ENCODE peak calls at places on chromosomes 16 and 17, in seven cellular contexts. One of them, this sample, is unnamed.

GRCh38 chr16:4801962-4802658 is at the start of gene ROGDI:
- DNase-seq in Calu3: peak
- DNase-seq in CD4-positive, alpha-beta T cell: peak
- DNase-seq in A549: peak
- DNase-seq in GM23338: peak
- DNase-seq in fibroblast of pulmonary artery: peak
- DNase-seq in coronary artery: no peak
- DNase-seq in this sample: no peak

GRCh38 chr16:77322757-77323156 is 112.1 kb downstream of the ADAMTS18 start:
- DNase-seq in fibroblast of pulmonary artery: no peak
- DNase-seq in A549: no peak
- DNase-seq in GM23338: no peak
- DNase-seq in Calu3: no peak
- DNase-seq in CD4-positive, alpha-beta T cell: no peak
- DNase-seq in coronary artery: no peak
- DNase-seq in this sample: no peak

GRCh38 chr17:66577041-66577440 is 257.9 kb upstream of the CACNG5 start:
- DNase-seq in coronary artery: no peak
- DNase-seq in Calu3: no peak
- DNase-seq in fibroblast of pulmonary artery: no peak
- DNase-seq in GM23338: no peak
- DNase-seq in CD4-positive, alpha-beta T cell: no peak
- DNase-seq in A549: no peak
- DNase-seq in this sample: no peak

GRCh38 chr16:85860413-85861094 is 38.4 kb upstream of the IRF8 start:
- DNase-seq in CD4-positive, alpha-beta T cell: no peak
- DNase-seq in coronary artery: no peak
- DNase-seq in fibroblast of pulmonary artery: no peak
- DNase-seq in Calu3: no peak
- DNase-seq in GM23338: no peak
- DNase-seq in A549: no peak
- DNase-seq in this sample: no peak

GRCh38 chr17:45438931-45439610 is 6.4 kb upstream of the ARHGAP27 start:
- DNase-seq in CD4-positive, alpha-beta T cell: no peak
- DNase-seq in GM23338: no peak
- DNase-seq in Calu3: peak
- DNase-seq in fibroblast of pulmonary artery: no peak
- DNase-seq in A549: no peak
- DNase-seq in coronary artery: no peak
- DNase-seq in this sample: no peak

GRCh38 chr17:61476476-61477203 is 24.4 kb downstream of the TBX4 start:
- DNase-seq in CD4-positive, alpha-beta T cell: no peak
- DNase-seq in GM23338: no peak
- DNase-seq in A549: no peak
- DNase-seq in fibroblast of pulmonary artery: no peak
- DNase-seq in coronary artery: no peak
- DNase-seq in Calu3: no peak
- DNase-seq in this sample: no peak

GRCh38 chr17:44219636-44220210 is at the start of gene UBTF:
- DNase-seq in coronary artery: no peak
- DNase-seq in fibroblast of pulmonary artery: peak
- DNase-seq in GM23338: peak
- DNase-seq in CD4-positive, alpha-beta T cell: peak
- DNase-seq in A549: no peak
- DNase-seq in Calu3: peak
- DNase-seq in this sample: peak

GRCh38 chr16:31265329-31266245 is 5.8 kb downstream of the ITGAM start:
- DNase-seq in fibroblast of pulmonary artery: peak
- DNase-seq in Calu3: peak
- DNase-seq in coronary artery: no peak
- DNase-seq in A549: peak
- DNase-seq in CD4-positive, alpha-beta T cell: peak
- DNase-seq in GM23338: peak
- DNase-seq in this sample: peak

GRCh38 chr16:71626018-71626857 is at the start of gene MARVELD3:
- DNase-seq in A549: peak
- DNase-seq in GM23338: peak
- DNase-seq in coronary artery: no peak
- DNase-seq in Calu3: peak
- DNase-seq in fibroblast of pulmonary artery: no peak
- DNase-seq in CD4-positive, alpha-beta T cell: peak
- DNase-seq in this sample: no peak

GRCh38 chr17:42608692-42609181 is 437 bp downstream of the RETREG3 start:
- DNase-seq in CD4-positive, alpha-beta T cell: peak
- DNase-seq in GM23338: peak
- DNase-seq in Calu3: no peak
- DNase-seq in fibroblast of pulmonary artery: no peak
- DNase-seq in A549: no peak
- DNase-seq in coronary artery: no peak
- DNase-seq in this sample: peak

GRCh38 chr16:2425825-2426430 is 3.3 kb upstream of the CCNF start:
- DNase-seq in fibroblast of pulmonary artery: no peak
- DNase-seq in GM23338: no peak
- DNase-seq in Calu3: no peak
- DNase-seq in coronary artery: no peak
- DNase-seq in CD4-positive, alpha-beta T cell: no peak
- DNase-seq in A549: no peak
- DNase-seq in this sample: no peak

DNA sequence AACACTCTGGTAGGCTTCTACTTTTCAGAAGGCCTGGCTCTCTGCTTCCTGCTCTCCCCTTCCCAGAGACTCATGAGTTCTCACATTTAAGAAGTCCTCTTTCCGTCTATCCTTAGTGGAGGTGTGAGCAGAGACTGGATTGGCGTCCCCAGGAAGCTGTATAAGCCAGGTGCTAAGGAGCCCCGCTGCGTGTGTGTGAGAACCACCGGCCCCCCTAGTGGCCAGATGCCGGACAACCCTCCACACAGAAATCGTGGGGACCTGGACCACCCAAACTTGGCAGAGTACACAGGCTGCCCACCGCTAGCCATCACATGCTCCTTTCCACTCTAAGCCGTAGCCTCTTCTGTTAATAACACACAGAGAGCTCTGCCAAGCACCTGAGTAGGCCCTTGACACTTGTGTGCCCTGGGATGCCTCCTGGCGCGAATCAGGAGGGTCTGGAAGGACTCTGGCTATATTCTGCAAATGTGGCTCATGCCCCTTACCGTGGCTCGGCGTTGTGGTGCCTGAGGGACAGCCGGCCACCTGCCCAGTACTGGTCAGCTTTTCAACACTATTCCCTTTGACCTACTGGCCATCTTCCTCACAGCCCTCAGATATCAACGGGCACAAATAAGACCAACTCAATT is 13.9 kb downstream of the CYB5D2 start:
- DNase-seq in GM23338: peak
- DNase-seq in coronary artery: no peak
- DNase-seq in fibroblast of pulmonary artery: no peak
- DNase-seq in CD4-positive, alpha-beta T cell: no peak
- DNase-seq in A549: no peak
- DNase-seq in Calu3: no peak
- DNase-seq in this sample: no peak
- TF ChIP-seq CTCF in GM23338: peak
- TF ChIP-seq CTCF in coronary artery: no peak
- TF ChIP-seq CTCF in fibroblast of pulmonary artery: no peak
- TF ChIP-seq CTCF in CD4-positive, alpha-beta T cell: no peak
- TF ChIP-seq CTCF in A549: peak
- TF ChIP-seq CTCF in Calu3: no peak
- TF ChIP-seq CTCF in this sample: no peak

GRCh38 chr16:81316176-81316496 is 1.4 kb downstream of the GAN start:
- DNase-seq in fibroblast of pulmonary artery: no peak
- DNase-seq in coronary artery: no peak
- DNase-seq in A549: no peak
- DNase-seq in CD4-positive, alpha-beta T cell: no peak
- DNase-seq in GM23338: no peak
- DNase-seq in Calu3: no peak
- DNase-seq in this sample: no peak

GRCh38 chr16:81319221-81319912 is 4.6 kb downstream of the GAN start:
- DNase-seq in fibroblast of pulmonary artery: peak
- DNase-seq in GM23338: no peak
- DNase-seq in CD4-positive, alpha-beta T cell: no peak
- DNase-seq in A549: no peak
- DNase-seq in coronary artery: no peak
- DNase-seq in Calu3: no peak
- DNase-seq in this sample: no peak

GRCh38 chr16:81321537-81321936 is 6.8 kb downstream of the GAN start:
- DNase-seq in fibroblast of pulmonary artery: no peak
- DNase-seq in coronary artery: no peak
- DNase-seq in GM23338: no peak
- DNase-seq in CD4-positive, alpha-beta T cell: no peak
- DNase-seq in Calu3: no peak
- DNase-seq in A549: no peak
- DNase-seq in this sample: no peak

GRCh38 chr16:81321039-81321438 is 6.3 kb downstream of the GAN start:
- DNase-seq in A549: no peak
- DNase-seq in CD4-positive, alpha-beta T cell: no peak
- DNase-seq in fibroblast of pulmonary artery: no peak
- DNase-seq in Calu3: no peak
- DNase-seq in coronary artery: no peak
- DNase-seq in GM23338: no peak
- DNase-seq in this sample: no peak

DNA sequence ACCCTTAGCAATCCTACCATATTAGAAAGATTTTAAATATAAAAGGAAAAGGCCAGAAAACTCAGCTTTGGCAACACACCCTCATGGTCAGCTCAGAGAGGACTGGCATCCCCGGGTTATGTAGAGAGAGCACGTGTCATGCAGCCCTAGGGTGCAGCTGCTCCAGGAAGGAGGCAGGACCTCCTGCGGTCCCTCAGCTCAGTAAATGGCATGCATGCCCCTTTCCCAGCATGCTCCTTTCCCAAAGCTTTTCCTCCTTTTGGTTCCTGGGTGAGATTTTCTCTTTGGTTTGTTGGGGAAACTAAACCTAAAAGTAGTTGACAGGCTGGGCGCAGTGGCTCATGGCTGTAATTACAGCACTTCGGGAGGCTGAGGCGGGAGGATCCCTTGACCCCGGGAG is 3.9 kb downstream of the GAN start:
- DNase-seq in fibroblast of pulmonary artery: no peak
- DNase-seq in GM23338: peak
- DNase-seq in Calu3: peak
- DNase-seq in coronary artery: no peak
- DNase-seq in A549: no peak
- DNase-seq in CD4-positive, alpha-beta T cell: no peak
- DNase-seq in this sample: no peak
- TF ChIP-seq CTCF in fibroblast of pulmonary artery: no peak
- TF ChIP-seq CTCF in GM23338: no peak
- TF ChIP-seq CTCF in Calu3: no peak
- TF ChIP-seq CTCF in coronary artery: no peak
- TF ChIP-seq CTCF in A549: no peak
- TF ChIP-seq CTCF in CD4-positive, alpha-beta T cell: no peak
- TF ChIP-seq CTCF in this sample: no peak

GRCh38 chr16:82639666-82640336 is 13.0 kb downstream of the CDH13 start:
- DNase-seq in A549: peak
- DNase-seq in CD4-positive, alpha-beta T cell: peak
- DNase-seq in coronary artery: no peak
- DNase-seq in GM23338: peak
- DNase-seq in Calu3: peak
- DNase-seq in fibroblast of pulmonary artery: peak
- DNase-seq in this sample: no peak

GRCh38 chr16:82639263-82639662 is 12.5 kb downstream of the CDH13 start:
- DNase-seq in A549: no peak
- DNase-seq in CD4-positive, alpha-beta T cell: no peak
- DNase-seq in Calu3: no peak
- DNase-seq in coronary artery: no peak
- DNase-seq in GM23338: no peak
- DNase-seq in fibroblast of pulmonary artery: no peak
- DNase-seq in this sample: no peak

GRCh38 chr16:82643936-82644630 is 17.3 kb downstream of the CDH13 start:
- DNase-seq in A549: no peak
- DNase-seq in fibroblast of pulmonary artery: no peak
- DNase-seq in CD4-positive, alpha-beta T cell: no peak
- DNase-seq in GM23338: peak
- DNase-seq in Calu3: no peak
- DNase-seq in coronary artery: no peak
- DNase-seq in this sample: no peak

GRCh38 chr16:82643136-82643535 is 16.4 kb downstream of the CDH13 start:
- DNase-seq in coronary artery: no peak
- DNase-seq in A549: no peak
- DNase-seq in fibroblast of pulmonary artery: no peak
- DNase-seq in Calu3: no peak
- DNase-seq in GM23338: no peak
- DNase-seq in CD4-positive, alpha-beta T cell: no peak
- DNase-seq in this sample: no peak

GRCh38 chr16:82641336-82641984 is 14.7 kb downstream of the CDH13 start:
- DNase-seq in CD4-positive, alpha-beta T cell: no peak
- DNase-seq in A549: no peak
- DNase-seq in fibroblast of pulmonary artery: peak
- DNase-seq in Calu3: no peak
- DNase-seq in GM23338: no peak
- DNase-seq in coronary artery: no peak
- DNase-seq in this sample: no peak
- TF ChIP-seq CTCF in CD4-positive, alpha-beta T cell: peak
- TF ChIP-seq CTCF in A549: no peak
- TF ChIP-seq CTCF in fibroblast of pulmonary artery: peak
- TF ChIP-seq CTCF in Calu3: no peak
- TF ChIP-seq CTCF in GM23338: no peak
- TF ChIP-seq CTCF in coronary artery: no peak
- TF ChIP-seq CTCF in this sample: no peak

GRCh38 chr16:3458852-3459361 is 15.4 kb downstream of the NAA60 start:
- DNase-seq in coronary artery: no peak
- DNase-seq in GM23338: no peak
- DNase-seq in A549: peak
- DNase-seq in CD4-positive, alpha-beta T cell: no peak
- DNase-seq in Calu3: peak
- DNase-seq in fibroblast of pulmonary artery: no peak
- DNase-seq in this sample: no peak

GRCh38 chr16:3457434-3458252 is 14.2 kb downstream of the NAA60 start:
- DNase-seq in Calu3: peak
- DNase-seq in CD4-positive, alpha-beta T cell: peak
- DNase-seq in coronary artery: peak
- DNase-seq in GM23338: peak
- DNase-seq in A549: peak
- DNase-seq in fibroblast of pulmonary artery: peak
- DNase-seq in this sample: peak

GRCh38 chr16:3459401-3460090 is 16.1 kb downstream of the NAA60 start:
- DNase-seq in CD4-positive, alpha-beta T cell: no peak
- DNase-seq in GM23338: peak
- DNase-seq in A549: no peak
- DNase-seq in Calu3: no peak
- DNase-seq in fibroblast of pulmonary artery: no peak
- DNase-seq in coronary artery: no peak
- DNase-seq in this sample: no peak

GRCh38 chr16:3460121-3460520 is 16.6 kb downstream of the NAA60 start:
- DNase-seq in A549: no peak
- DNase-seq in GM23338: no peak
- DNase-seq in fibroblast of pulmonary artery: no peak
- DNase-seq in coronary artery: no peak
- DNase-seq in Calu3: no peak
- DNase-seq in CD4-positive, alpha-beta T cell: no peak
- DNase-seq in this sample: no peak

DNA sequence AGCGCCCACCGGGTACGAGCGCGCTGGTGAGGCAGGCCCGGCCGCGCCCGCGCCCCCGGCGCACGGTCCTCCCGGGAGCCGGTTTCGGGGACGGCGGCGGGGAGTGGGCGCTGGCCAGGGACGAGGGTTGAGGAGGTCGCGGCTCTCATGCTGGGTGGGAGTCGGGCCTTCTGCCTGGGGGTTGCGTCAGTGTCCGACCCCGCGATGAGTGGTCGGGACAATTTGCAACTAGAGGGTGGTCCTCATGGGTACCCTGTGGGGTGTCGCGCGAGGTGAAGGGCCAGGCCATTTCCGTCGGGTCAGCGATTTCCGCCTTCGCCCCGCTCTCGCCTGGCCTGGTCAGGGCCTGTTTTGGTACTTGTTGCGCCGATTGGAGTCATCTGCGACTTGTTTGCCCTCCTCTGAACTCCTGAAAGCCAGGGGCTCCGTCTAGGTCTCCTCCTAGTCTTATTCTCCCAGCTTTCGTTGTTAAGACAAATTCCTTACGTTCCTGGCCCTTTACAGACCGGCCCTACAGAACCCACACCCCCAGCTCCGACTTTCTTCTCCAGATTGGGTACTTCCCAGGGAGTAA is 14.9 kb downstream of the NAA60 start:
- DNase-seq in fibroblast of pulmonary artery: peak
- DNase-seq in Calu3: peak
- DNase-seq in GM23338: peak
- DNase-seq in A549: no peak
- DNase-seq in coronary artery: no peak
- DNase-seq in CD4-positive, alpha-beta T cell: no peak
- DNase-seq in this sample: no peak
- TF ChIP-seq CTCF in fibroblast of pulmonary artery: no peak
- TF ChIP-seq CTCF in Calu3: no peak
- TF ChIP-seq CTCF in GM23338: no peak
- TF ChIP-seq CTCF in A549: no peak
- TF ChIP-seq CTCF in coronary artery: no peak
- TF ChIP-seq CTCF in CD4-positive, alpha-beta T cell: no peak
- TF ChIP-seq CTCF in this sample: no peak